ENCODE peak calls at places on chromosomes 5 and 9, in nine cellular contexts. One of them, this sample, is unnamed.
A peak's percentile ranks its signal among the peaks of the same experiment; 100 is the strongest.

GRCh38 chr5:80408475-80408875 is 611 bp downstream of the ZFYVE16 start:
- DNase-seq in HCT116: no peak
- DNase-seq in SK-N-SH: peak; percentile 81
- DNase-seq in PC-3: peak; percentile 52
- DNase-seq in OCI-LY7: no peak
- DNase-seq in MM.1S: peak; percentile 33
- DNase-seq in GM23338: no peak
- DNase-seq in neural progenitor cell: no peak
- DNase-seq in GM23248: peak; percentile 72
- DNase-seq in this sample: peak; percentile 84

GRCh38 chr9:15361737-15362136 is 54.7 kb upstream of the TTC39B start:
- DNase-seq in HCT116: no peak
- DNase-seq in SK-N-SH: no peak
- DNase-seq in PC-3: no peak
- DNase-seq in OCI-LY7: no peak
- DNase-seq in MM.1S: no peak
- DNase-seq in GM23338: no peak
- DNase-seq in neural progenitor cell: no peak
- DNase-seq in GM23248: no peak
- DNase-seq in this sample: no peak

GRCh38 chr5:150530992-150531588 is 23.2 kb downstream of the NDST1 start:
- DNase-seq in HCT116: no peak
- DNase-seq in SK-N-SH: no peak
- DNase-seq in PC-3: no peak
- DNase-seq in OCI-LY7: no peak
- DNase-seq in MM.1S: no peak
- DNase-seq in GM23338: no peak
- DNase-seq in neural progenitor cell: no peak
- DNase-seq in GM23248: no peak
- DNase-seq in this sample: no peak

GRCh38 chr5:68884144-68884754 is 209.6 kb upstream of the SLC30A5 start:
- DNase-seq in HCT116: no peak
- DNase-seq in SK-N-SH: no peak
- DNase-seq in PC-3: no peak
- DNase-seq in OCI-LY7: no peak
- DNase-seq in MM.1S: no peak
- DNase-seq in GM23338: no peak
- DNase-seq in neural progenitor cell: peak; percentile 17
- DNase-seq in GM23248: no peak
- DNase-seq in this sample: no peak

GRCh38 chr5:151156732-151157402 is 712 bp downstream of the ANXA6 start:
- DNase-seq in HCT116: no peak
- DNase-seq in SK-N-SH: peak; percentile 62
- DNase-seq in PC-3: no peak
- DNase-seq in OCI-LY7: no peak
- DNase-seq in MM.1S: peak; percentile 47
- DNase-seq in GM23338: peak; percentile 65
- DNase-seq in neural progenitor cell: peak; percentile 49
- DNase-seq in GM23248: peak; percentile 61
- DNase-seq in this sample: peak; percentile 35

GRCh38 chr5:150209020-150209635 is 19.3 kb downstream of the SLC6A7 start:
- DNase-seq in HCT116: no peak
- DNase-seq in SK-N-SH: no peak
- DNase-seq in PC-3: peak; percentile 77
- DNase-seq in OCI-LY7: no peak
- DNase-seq in MM.1S: no peak
- DNase-seq in GM23338: no peak
- DNase-seq in neural progenitor cell: peak; percentile 39
- DNase-seq in GM23248: peak; percentile 64
- DNase-seq in this sample: no peak

GRCh38 chr5:538271-538771 is 14.1 kb upstream of the SLC9A3 start:
- DNase-seq in HCT116: no peak
- DNase-seq in SK-N-SH: no peak
- DNase-seq in PC-3: no peak
- DNase-seq in OCI-LY7: no peak
- DNase-seq in MM.1S: no peak
- DNase-seq in GM23338: no peak
- DNase-seq in neural progenitor cell: no peak
- DNase-seq in GM23248: no peak
- DNase-seq in this sample: no peak

GRCh38 chr5:137570070-137570469 is 70.9 kb upstream of the SPOCK1 start:
- DNase-seq in HCT116: no peak
- DNase-seq in SK-N-SH: no peak
- DNase-seq in PC-3: no peak
- DNase-seq in OCI-LY7: no peak
- DNase-seq in MM.1S: no peak
- DNase-seq in GM23338: no peak
- DNase-seq in neural progenitor cell: no peak
- DNase-seq in GM23248: peak; percentile 10
- DNase-seq in this sample: no peak

GRCh38 chr9:15416880-15417279 is 5.8 kb upstream of the SNAPC3 start:
- DNase-seq in HCT116: no peak
- DNase-seq in SK-N-SH: peak; percentile 58
- DNase-seq in PC-3: peak; percentile 74
- DNase-seq in OCI-LY7: peak; percentile 30
- DNase-seq in MM.1S: no peak
- DNase-seq in GM23338: peak; percentile 76
- DNase-seq in neural progenitor cell: peak; percentile 45
- DNase-seq in GM23248: peak; percentile 41
- DNase-seq in this sample: peak; percentile 60

GRCh38 chr5:8843766-8844165 is 702.1 kb downstream of the SEMA5A start:
- DNase-seq in HCT116: no peak
- DNase-seq in SK-N-SH: no peak
- DNase-seq in PC-3: no peak
- DNase-seq in OCI-LY7: no peak
- DNase-seq in MM.1S: no peak
- DNase-seq in GM23338: no peak
- DNase-seq in neural progenitor cell: peak; percentile 30
- DNase-seq in GM23248: peak; percentile 87
- DNase-seq in this sample: peak; percentile 34

GRCh38 chr5:32332971-32333370 is 20.2 kb upstream of the MTMR12 start:
- DNase-seq in HCT116: no peak
- DNase-seq in SK-N-SH: no peak
- DNase-seq in PC-3: peak; percentile 8
- DNase-seq in OCI-LY7: no peak
- DNase-seq in MM.1S: no peak
- DNase-seq in GM23338: no peak
- DNase-seq in neural progenitor cell: no peak
- DNase-seq in GM23248: peak; percentile 38
- DNase-seq in this sample: no peak

DNA sequence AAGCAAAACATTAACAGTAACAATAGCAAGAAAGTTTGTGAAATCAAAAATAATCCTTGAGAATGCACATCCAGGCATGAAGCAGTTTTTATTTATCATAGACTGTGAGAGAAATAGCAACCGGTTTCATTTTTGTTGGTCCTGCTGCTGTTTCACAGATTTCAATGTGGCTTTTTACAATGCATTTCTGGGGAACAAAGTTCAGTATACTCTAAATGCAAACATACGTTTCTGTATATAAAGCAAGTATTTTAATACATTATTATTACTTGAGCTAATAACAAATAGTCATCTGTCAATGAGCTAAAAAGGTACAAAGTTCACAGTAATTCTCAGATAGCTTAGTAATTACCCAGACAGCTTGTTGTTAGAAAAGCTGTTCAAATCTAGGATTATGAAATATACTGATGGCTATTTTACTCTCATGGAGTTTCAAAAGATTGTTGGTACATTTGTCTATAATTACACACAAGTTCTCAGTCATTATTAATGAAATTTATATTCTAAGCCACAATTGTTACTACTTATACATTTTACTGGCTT is 50.8 kb downstream of the PBX3 start:
- DNase-seq in HCT116: no peak
- DNase-seq in SK-N-SH: no peak
- DNase-seq in PC-3: no peak
- DNase-seq in OCI-LY7: no peak
- DNase-seq in MM.1S: no peak
- DNase-seq in GM23338: no peak
- DNase-seq in neural progenitor cell: no peak
- DNase-seq in GM23248: no peak
- DNase-seq in this sample: no peak
- H3K27ac ChIP-seq in HCT116: no peak overlapping the region
- H3K27ac ChIP-seq in SK-N-SH: no peak overlapping the region
- H3K27ac ChIP-seq in PC-3: no peak overlapping the region
- H3K27ac ChIP-seq in OCI-LY7: no peak overlapping the region
- H3K27ac ChIP-seq in MM.1S: no peak overlapping the region
- H3K27ac ChIP-seq in GM23338: no peak overlapping the region
- H3K27ac ChIP-seq in neural progenitor cell: no peak overlapping the region
- H3K27ac ChIP-seq in GM23248: no peak overlapping the region
- H3K27ac ChIP-seq in this sample: no peak overlapping the region

GRCh38 chr9:98339987-98340564 is 84.6 kb upstream of the TBC1D2 start:
- DNase-seq in HCT116: no peak
- DNase-seq in SK-N-SH: no peak
- DNase-seq in PC-3: no peak
- DNase-seq in OCI-LY7: no peak
- DNase-seq in MM.1S: no peak
- DNase-seq in GM23338: no peak
- DNase-seq in neural progenitor cell: no peak
- DNase-seq in GM23248: no peak
- DNase-seq in this sample: no peak

GRCh38 chr9:98341157-98342102 is 86.0 kb upstream of the TBC1D2 start:
- DNase-seq in HCT116: no peak
- DNase-seq in SK-N-SH: no peak
- DNase-seq in PC-3: no peak
- DNase-seq in OCI-LY7: no peak
- DNase-seq in MM.1S: no peak
- DNase-seq in GM23338: no peak
- DNase-seq in neural progenitor cell: no peak
- DNase-seq in GM23248: no peak
- DNase-seq in this sample: no peak

GRCh38 chr9:98342819-98343208 is 87.4 kb upstream of the TBC1D2 start:
- DNase-seq in HCT116: no peak
- DNase-seq in SK-N-SH: no peak
- DNase-seq in PC-3: no peak
- DNase-seq in OCI-LY7: no peak
- DNase-seq in MM.1S: no peak
- DNase-seq in GM23338: no peak
- DNase-seq in neural progenitor cell: no peak
- DNase-seq in GM23248: no peak
- DNase-seq in this sample: no peak

GRCh38 chr9:98344581-98344980 is 89.1 kb upstream of the TBC1D2 start:
- DNase-seq in HCT116: no peak
- DNase-seq in SK-N-SH: no peak
- DNase-seq in PC-3: no peak
- DNase-seq in OCI-LY7: no peak
- DNase-seq in MM.1S: no peak
- DNase-seq in GM23338: no peak
- DNase-seq in neural progenitor cell: no peak
- DNase-seq in GM23248: no peak
- DNase-seq in this sample: no peak

GRCh38 chr9:98342103-98342818 is 86.8 kb upstream of the TBC1D2 start:
- DNase-seq in HCT116: no peak
- DNase-seq in SK-N-SH: no peak
- DNase-seq in PC-3: no peak
- DNase-seq in OCI-LY7: no peak
- DNase-seq in MM.1S: no peak
- DNase-seq in GM23338: no peak
- DNase-seq in neural progenitor cell: no peak
- DNase-seq in GM23248: no peak
- DNase-seq in this sample: no peak
- TF ChIP-seq EZH2phosphoT487 in HCT116: no peak
- TF ChIP-seq EZH2phosphoT487 in SK-N-SH: no peak
- TF ChIP-seq EZH2phosphoT487 in PC-3: no peak
- TF ChIP-seq EZH2phosphoT487 in OCI-LY7: no peak
- TF ChIP-seq EZH2phosphoT487 in MM.1S: no peak
- TF ChIP-seq EZH2phosphoT487 in GM23338: no peak
- TF ChIP-seq EZH2phosphoT487 in neural progenitor cell: no peak
- TF ChIP-seq EZH2phosphoT487 in GM23248: no peak
- TF ChIP-seq EZH2phosphoT487 in this sample: no peak

GRCh38 chr5:16558984-16559629 is 57.7 kb downstream of the RETREG1 start:
- DNase-seq in HCT116: no peak
- DNase-seq in SK-N-SH: no peak
- DNase-seq in PC-3: no peak
- DNase-seq in OCI-LY7: no peak
- DNase-seq in MM.1S: no peak
- DNase-seq in GM23338: peak; percentile 57
- DNase-seq in neural progenitor cell: peak; percentile 23
- DNase-seq in GM23248: no peak
- DNase-seq in this sample: no peak

GRCh38 chr5:16561660-16562059 is 55.1 kb downstream of the RETREG1 start:
- DNase-seq in HCT116: no peak
- DNase-seq in SK-N-SH: no peak
- DNase-seq in PC-3: no peak
- DNase-seq in OCI-LY7: no peak
- DNase-seq in MM.1S: no peak
- DNase-seq in GM23338: no peak
- DNase-seq in neural progenitor cell: no peak
- DNase-seq in GM23248: no peak
- DNase-seq in this sample: no peak

GRCh38 chr5:16552666-16553343 is 64.0 kb downstream of the RETREG1 start:
- DNase-seq in HCT116: peak; percentile 49
- DNase-seq in SK-N-SH: peak; percentile 65
- DNase-seq in PC-3: peak; percentile 95
- DNase-seq in OCI-LY7: peak; percentile 71
- DNase-seq in MM.1S: peak; percentile 68
- DNase-seq in GM23338: peak; percentile 93
- DNase-seq in neural progenitor cell: peak; percentile 84
- DNase-seq in GM23248: peak; percentile 86
- DNase-seq in this sample: peak; percentile 87

GRCh38 chr5:16554110-16554509 is 62.7 kb downstream of the RETREG1 start:
- DNase-seq in HCT116: no peak
- DNase-seq in SK-N-SH: no peak
- DNase-seq in PC-3: no peak
- DNase-seq in OCI-LY7: no peak
- DNase-seq in MM.1S: no peak
- DNase-seq in GM23338: no peak
- DNase-seq in neural progenitor cell: no peak
- DNase-seq in GM23248: no peak
- DNase-seq in this sample: no peak

GRCh38 chr5:16557477-16557876 is 59.3 kb downstream of the RETREG1 start:
- DNase-seq in HCT116: no peak
- DNase-seq in SK-N-SH: no peak
- DNase-seq in PC-3: no peak
- DNase-seq in OCI-LY7: no peak
- DNase-seq in MM.1S: no peak
- DNase-seq in GM23338: no peak
- DNase-seq in neural progenitor cell: no peak
- DNase-seq in GM23248: no peak
- DNase-seq in this sample: no peak
- H3K27ac ChIP-seq in HCT116: no peak overlapping the region
- H3K27ac ChIP-seq in SK-N-SH: no peak overlapping the region
- H3K27ac ChIP-seq in PC-3: no peak overlapping the region
- H3K27ac ChIP-seq in OCI-LY7: no peak overlapping the region
- H3K27ac ChIP-seq in MM.1S: no peak overlapping the region
- H3K27ac ChIP-seq in GM23338: no peak overlapping the region
- H3K27ac ChIP-seq in neural progenitor cell: no peak overlapping the region
- H3K27ac ChIP-seq in GM23248: no peak overlapping the region
- H3K27ac ChIP-seq in this sample: no peak overlapping the region

DNA sequence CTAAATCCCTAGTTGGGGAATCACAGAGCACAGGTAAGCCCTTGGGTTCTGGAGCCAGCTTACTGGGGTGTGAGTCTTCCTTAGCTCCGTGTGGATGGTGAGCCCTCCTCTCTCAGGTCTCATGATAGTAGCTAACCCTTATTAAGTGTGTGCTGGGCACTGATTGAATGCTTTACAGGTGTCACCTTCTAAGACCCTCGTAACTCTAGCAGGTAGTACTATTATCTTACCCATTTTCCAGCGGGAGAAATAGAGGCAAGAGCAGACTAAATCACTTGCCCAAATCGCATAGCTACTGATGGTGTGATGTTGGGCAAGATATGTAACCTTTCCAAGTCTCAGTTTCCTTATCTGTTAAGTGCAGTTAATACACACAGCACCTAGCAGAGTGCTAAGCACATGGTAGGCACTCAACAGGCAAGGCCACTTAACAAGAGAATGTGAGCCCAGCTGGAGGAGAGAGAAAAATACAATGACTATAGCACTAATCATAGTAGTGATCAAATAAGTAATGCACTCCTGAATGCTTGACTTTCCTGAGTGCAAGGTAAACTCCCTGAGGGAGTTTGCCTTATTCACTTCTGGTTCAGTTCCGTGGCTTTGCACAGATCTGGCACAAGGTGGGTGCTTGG is at the start of gene DCANP1:
- DNase-seq in HCT116: no peak
- DNase-seq in SK-N-SH: no peak
- DNase-seq in PC-3: peak; percentile 5
- DNase-seq in OCI-LY7: no peak
- DNase-seq in MM.1S: no peak
- DNase-seq in GM23338: no peak
- DNase-seq in neural progenitor cell: no peak
- DNase-seq in GM23248: no peak
- DNase-seq in this sample: no peak
- TF ChIP-seq EZH2phosphoT487 in HCT116: no peak
- TF ChIP-seq EZH2phosphoT487 in SK-N-SH: no peak
- TF ChIP-seq EZH2phosphoT487 in PC-3: no peak
- TF ChIP-seq EZH2phosphoT487 in OCI-LY7: no peak
- TF ChIP-seq EZH2phosphoT487 in MM.1S: no peak
- TF ChIP-seq EZH2phosphoT487 in GM23338: no peak
- TF ChIP-seq EZH2phosphoT487 in neural progenitor cell: no peak
- TF ChIP-seq EZH2phosphoT487 in GM23248: no peak
- TF ChIP-seq EZH2phosphoT487 in this sample: no peak